ENCODE peak calls at places on chromosomes 11 and 22, in nine cellular contexts. M is stimulated activated CD8-positive, alpha-beta memory T cell treated with anti-CD3 and anti-CD28 coated beads, Interleukin-2, amount 100 ng/mL, for 48 hours; C is HCT116; G is occipital lobe; W is dorsolateral prefrontal cortex; K is Calu3; O is HFFc6; D is T-helper 1 cell; J is right lobe of liver. A is an unnamed sample.

GRCh38 chr11:45347343-45347742 is 61.2 kb upstream of the SYT13 start:
- DNase-seq in O (no peak), J (no peak), C (no peak), G (no peak), W (no peak), K (no peak), M (no peak), D (no peak), A (no peak)

GRCh38 chr22:38108561-38109319 is 1.7 kb downstream of the BAIAP2L2 start:
- DNase-seq in K (no peak), J (no peak), D (no peak), G (no peak), M (no peak), W (no peak), O (no peak), C (no peak), A (no peak)

GRCh38 chr11:111846640-111847039 is 24.7 kb downstream of the ALG9 start:
- DNase-seq in G (no peak), J (no peak), C (no peak), K (no peak), W (no peak), D (no peak), M (no peak), O (peak), A (peak)

GRCh38 chr11:3626250-3626960 is 15.4 kb downstream of the ART5 start:
- DNase-seq in M (no peak), K (no peak), C (no peak), J (no peak), O (no peak), D (no peak), G (no peak), W (peak), A (no peak)

GRCh38 chr11:66745356-66746235 is 16.6 kb upstream of the SPTBN2 start:
- DNase-seq in C (no peak), M (peak), W (no peak), D (peak), G (no peak), O (no peak), J (no peak), K (peak), A (peak)

GRCh38 chr11:3890014-3890413 is 34.5 kb downstream of the STIM1 start:
- DNase-seq in O (no peak), K (no peak), D (no peak), W (no peak), M (no peak), G (no peak), J (no peak), C (no peak), A (no peak)

GRCh38 chr22:43824724-43825485 is 12.8 kb upstream of the EFCAB6 start:
- DNase-seq in C (no peak), W (no peak), J (no peak), K (no peak), O (no peak), M (no peak), G (no peak), D (no peak), A (no peak)

GRCh38 chr11:72278911-72279310 is 34.9 kb upstream of the PHOX2A start:
- DNase-seq in C (peak), G (no peak), D (no peak), K (no peak), M (no peak), W (no peak), J (no peak), O (peak), A (no peak)

GRCh38 chr11:17164361-17165246 is 43.2 kb downstream of the PIK3C2A start:
- DNase-seq in O (no peak), C (no peak), K (peak), D (no peak), M (no peak), J (no peak), G (no peak), W (no peak), A (no peak)

GRCh38 chr11:133157180-133157579 is 375.1 kb downstream of the OPCML start:
- DNase-seq in O (no peak), K (no peak), M (no peak), D (no peak), J (no peak), W (peak), C (no peak), G (peak), A (no peak)

GRCh38 chr11:74636633-74637184 is 44.3 kb downstream of the POLD3 start:
- DNase-seq in O (peak), G (no peak), M (no peak), K (no peak), C (peak), J (no peak), D (no peak), W (no peak), A (peak)

GRCh38 chr11:125242141-125242780 is 77.7 kb downstream of the PKNOX2 start:
- DNase-seq in G (no peak), J (peak), W (peak), M (no peak), D (no peak), K (no peak), C (no peak), O (no peak), A (no peak)

GRCh38 chr11:1125803-1126202 is 31.9 kb upstream of the MUC5AC start:
- DNase-seq in D (no peak), O (no peak), M (no peak), G (no peak), C (no peak), K (no peak), W (peak), J (peak), A (no peak)

GRCh38 chr11:9851366-9851765 is 187.5 kb downstream of the SWAP70 start:
- DNase-seq in O (peak), C (no peak), G (no peak), W (no peak), K (no peak), M (no peak), D (no peak), J (no peak), A (peak)

GRCh38 chr11:44893250-44894216 is 57.1 kb downstream of the TP53I11 start:
- DNase-seq in C (no peak), M (no peak), G (peak), O (no peak), J (no peak), D (no peak), K (no peak), W (no peak), A (no peak)

GRCh38 chr11:72579816-72580647 is 94.2 kb downstream of the PDE2A start:
- DNase-seq in K (no peak), G (no peak), J (peak), D (no peak), O (no peak), M (no peak), W (no peak), C (no peak), A (no peak)

GRCh38 chr11:123381817-123382554 is 48.1 kb upstream of the GRAMD1B start:
- DNase-seq in K (no peak), C (no peak), W (no peak), M (peak), D (no peak), G (no peak), J (no peak), O (no peak), A (no peak)

GRCh38 chr11:126268361-126268707 is 361 bp downstream of the SRPRA start:
- DNase-seq in M (no peak), J (no peak), K (no peak), O (no peak), W (no peak), D (no peak), C (no peak), G (no peak), A (no peak)

GRCh38 chr22:49517211-49517610 is 310.5 kb downstream of the BRD1 start:
- DNase-seq in W (no peak), J (no peak), O (no peak), D (no peak), M (no peak), K (no peak), G (no peak), C (no peak), A (no peak)

GRCh38 chr11:7672276-7672959 is 882 bp downstream of the CYB5R2 start:
- DNase-seq in K (no peak), C (no peak), D (no peak), J (peak), M (no peak), G (no peak), O (no peak), W (no peak), A (peak)

GRCh38 chr22:30254307-30254706 is 7.7 kb upstream of the LIF start:
- DNase-seq in J (no peak), K (peak), M (no peak), G (no peak), D (no peak), C (no peak), O (no peak), W (no peak), A (no peak)

GRCh38 chr11:88521354-88522310 is 184.1 kb upstream of the CTSC start:
- DNase-seq in W (no peak), M (no peak), K (no peak), G (no peak), C (no peak), O (no peak), D (no peak), J (no peak), A (no peak)

GRCh38 chr22:19177164-19178064 is 1.1 kb downstream of the SLC25A1 start:
- DNase-seq in K (no peak), G (no peak), J (peak), W (no peak), C (no peak), M (no peak), O (no peak), D (no peak), A (no peak)

GRCh38 chr11:944711-945470 is 19.2 kb downstream of the AP2A2 start:
- DNase-seq in G (no peak), C (no peak), O (no peak), M (no peak), D (no peak), J (peak), K (no peak), W (no peak), A (peak)

GRCh38 chr11:46342237-46342636 is 5.0 kb upstream of the DGKZ start:
- DNase-seq in O (no peak), D (no peak), J (no peak), C (no peak), K (no peak), M (no peak), W (no peak), G (no peak), A (no peak)

GRCh38 chr11:14700593-14700992 is 57.0 kb downstream of the PDE3B start:
- DNase-seq in O (no peak), M (no peak), J (no peak), G (no peak), D (no peak), K (no peak), W (no peak), C (no peak), A (no peak)

GRCh38 chr22:44664149-44664548 is 37.9 kb upstream of the PRR5 start:
- DNase-seq in O (peak), M (no peak), K (no peak), D (peak), G (no peak), W (peak), J (peak), C (no peak), A (no peak)

GRCh38 chr22:29916007-29916544 is 33.1 kb downstream of the MTMR3 start:
- DNase-seq in K (no peak), G (no peak), W (no peak), D (no peak), O (no peak), M (no peak), C (no peak), J (no peak), A (no peak)

GRCh38 chr11:62514151-62514550 is 32.5 kb downstream of the AHNAK start:
- DNase-seq in D (no peak), M (no peak), K (no peak), J (no peak), C (no peak), G (no peak), W (no peak), O (no peak), A (no peak)

GRCh38 chr11:12187399-12187798 is 77.0 kb downstream of the MICAL2 start:
- DNase-seq in C (no peak), G (no peak), K (no peak), O (no peak), J (no peak), W (no peak), M (no peak), D (no peak), A (no peak)

GRCh38 chr11:32153747-32154146 is 62.9 kb downstream of the RCN1 start:
- DNase-seq in O (no peak), C (no peak), J (no peak), G (no peak), W (no peak), M (no peak), D (no peak), K (no peak), A (no peak)

GRCh38 chr22:46084943-46085830 is 65.1 kb upstream of the PPARA start:
- DNase-seq in K (peak), C (no peak), D (no peak), G (peak), J (peak), M (no peak), W (peak), O (no peak), A (no peak)

GRCh38 chr11:43557553-43558031 is 122.9 kb upstream of the HSD17B12 start:
- DNase-seq in M (no peak), D (no peak), G (no peak), C (no peak), W (no peak), J (no peak), O (no peak), K (no peak), A (no peak)

GRCh38 chr11:2382927-2383822 is 6.1 kb downstream of the CD81 start:
- DNase-seq in J (no peak), M (no peak), K (no peak), C (no peak), W (no peak), D (peak), G (no peak), O (peak), A (no peak)